ENCODE peak calls at places on chromosomes 13 and 19, in eight cellular contexts. O is tibial nerve, D is ovary, S is breast epithelium, I is tibial artery, W is thoracic aorta, A is aorta, H is heart right ventricle. M is an unnamed sample. For H3K27me3, the result is how much of the 10 kb centered on the place peaks cover.

GRCh38 chr13:96958286-96958891 is 35.9 kb downstream of the OXGR1 start:
- DNase-seq in O (no peak), D (no peak), S (no peak), I (no peak), W (no peak), A (no peak), H (no peak), M (no peak)

GRCh38 chr19:38658462-38659306 is 11.2 kb downstream of the ACTN4 start:
- DNase-seq in O (no peak), D (peak), S (no peak), I (peak), W (no peak), A (no peak), H (no peak), M (peak)

GRCh38 chr19:14450168-14450874 is 17.2 kb downstream of the PKN1 start:
- DNase-seq in O (no peak), D (no peak), S (no peak), I (no peak), W (no peak), A (peak), H (peak), M (no peak)

GRCh38 chr13:70388935-70389334 is 280.7 kb upstream of the KLHL1 start:
- DNase-seq in O (no peak), D (no peak), S (no peak), I (no peak), W (no peak), A (no peak), H (no peak), M (no peak)

GRCh38 chr19:13899912-13900584 is 5.9 kb downstream of the BRME1 start:
- DNase-seq in O (peak), D (no peak), S (no peak), I (no peak), W (no peak), A (no peak), H (no peak), M (no peak)

GRCh38 chr13:37409756-37410155 is 188.8 kb downstream of the POSTN start:
- DNase-seq in O (no peak), D (no peak), S (no peak), I (no peak), W (no peak), A (no peak), H (no peak), M (peak)

GRCh38 chr19:16153582-16154336 is 10.3 kb downstream of the HSH2D start:
- DNase-seq in O (no peak), D (no peak), S (no peak), I (no peak), W (no peak), A (no peak), H (no peak), M (no peak)

GRCh38 chr19:45976180-45976579 is 2.5 kb upstream of the NOVA2 start:
- DNase-seq in O (no peak), D (no peak), S (no peak), I (no peak), W (no peak), A (no peak), H (no peak), M (no peak)

GRCh38 chr19:6126335-6126974 is 9.0 kb upstream of the ACSBG2 start:
- DNase-seq in O (no peak), D (no peak), S (no peak), I (no peak), W (no peak), A (no peak), H (no peak), M (peak)

GRCh38 chr19:41225238-41226052 is 6.4 kb downstream of the AXL start:
- DNase-seq in O (peak), D (peak), S (no peak), I (peak), W (peak), A (peak), H (no peak), M (peak)

GRCh38 chr13:99339736-99340392 is 32.7 kb upstream of the GPR183 start:
- DNase-seq in O (no peak), D (no peak), S (no peak), I (no peak), W (no peak), A (no peak), H (no peak), M (no peak)

GRCh38 chr13:34942732-34943674 is 933 bp downstream of the NBEA start:
- DNase-seq in O (no peak), D (peak), S (no peak), I (peak), W (no peak), A (peak), H (peak), M (no peak)

GRCh38 chr13:76892488-76892887 is 6.3 kb upstream of the KCTD12 start:
- DNase-seq in O (no peak), D (no peak), S (no peak), I (no peak), W (no peak), A (no peak), H (no peak), M (no peak)

GRCh38 chr19:39413269-39413902 is 917 bp downstream of the PLEKHG2 start:
- DNase-seq in O (no peak), D (peak), S (no peak), I (peak), W (no peak), A (peak), H (peak), M (no peak)

GRCh38 chr13:66138172-66138811 is 1091.8 kb downstream of the PCDH9 start:
- DNase-seq in O (no peak), D (no peak), S (no peak), I (no peak), W (no peak), A (no peak), H (no peak), M (no peak)

GRCh38 chr19:866769-867300 is 7.4 kb downstream of the CFD start:
- DNase-seq in O (no peak), D (no peak), S (no peak), I (no peak), W (no peak), A (no peak), H (no peak), M (no peak)

GRCh38 chr13:46386996-46387851 is at the start of gene RUBCNL:
- DNase-seq in O (no peak), D (no peak), S (no peak), I (no peak), W (no peak), A (peak), H (peak), M (peak)

GRCh38 chr13:101346942-101347728 is 69.2 kb downstream of the NALCN start:
- DNase-seq in O (no peak), D (no peak), S (no peak), I (no peak), W (no peak), A (no peak), H (no peak), M (peak)

GRCh38 chr13:106156468-106156867 is 379.0 kb downstream of the EFNB2 start:
- DNase-seq in O (no peak), D (no peak), S (no peak), I (no peak), W (no peak), A (no peak), H (no peak), M (peak)

GRCh38 chr19:58385313-58386165 is 1.5 kb upstream of the RPS5 start:
- DNase-seq in O (no peak), D (no peak), S (no peak), I (no peak), W (no peak), A (no peak), H (no peak), M (no peak)

GRCh38 chr19:50906217-50906616 is 5.0 kb downstream of the KLK4 start:
- DNase-seq in O (no peak), D (no peak), S (no peak), I (no peak), W (no peak), A (no peak), H (no peak), M (no peak)

GRCh38 chr13:25375727-25376358 is 4.1 kb downstream of the ATP8A2 start:
- DNase-seq in O (no peak), D (no peak), S (no peak), I (no peak), W (no peak), A (no peak), H (no peak), M (peak)

GRCh38 chr13:109684084-109684835 is 102.1 kb downstream of the IRS2 start:
- DNase-seq in O (no peak), D (no peak), S (no peak), I (no peak), W (no peak), A (no peak), H (no peak), M (no peak)
- H3K27ac ChIP-seq in O (no peak), D (no peak), S (peak), I (no peak), W (no peak), A (no peak), H (no peak), M (no peak)

GRCh38 chr19:35334064-35334753 is 5.2 kb downstream of the CD22 start:
- DNase-seq in O (no peak), D (no peak), S (no peak), I (no peak), W (no peak), A (no peak), H (no peak), M (no peak)
- H3K27me3 ChIP-seq in O (under half), D (under half), S (under half), I (under half), W (under half), A (under half), H (under half), M (under half)

DNA sequence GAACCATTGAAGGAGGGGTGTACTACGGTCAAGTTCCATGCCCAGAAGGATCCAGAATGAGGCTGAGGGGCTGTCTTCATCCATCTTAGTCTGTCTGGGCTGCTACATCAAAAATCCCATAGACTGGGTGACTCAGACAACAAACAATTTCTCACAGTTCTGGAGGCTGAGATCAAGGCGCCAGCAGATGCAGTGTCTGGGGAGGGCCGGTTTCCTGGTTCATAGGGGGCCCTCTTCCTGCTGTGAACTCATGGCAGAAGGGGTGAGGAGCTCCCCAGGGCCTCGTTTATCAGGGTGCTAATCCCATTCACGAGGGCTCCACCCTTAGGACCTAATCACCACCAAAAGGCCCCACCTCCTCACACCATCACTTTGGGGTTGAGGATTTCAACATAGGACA is 14.7 kb upstream of the KCTD15 start:
- DNase-seq in O (no peak), D (no peak), S (no peak), I (no peak), W (no peak), A (no peak), H (no peak), M (no peak)
- H3K27ac ChIP-seq in O (no peak), D (no peak), S (no peak), I (no peak), W (no peak), A (no peak), H (no peak), M (no peak)

DNA sequence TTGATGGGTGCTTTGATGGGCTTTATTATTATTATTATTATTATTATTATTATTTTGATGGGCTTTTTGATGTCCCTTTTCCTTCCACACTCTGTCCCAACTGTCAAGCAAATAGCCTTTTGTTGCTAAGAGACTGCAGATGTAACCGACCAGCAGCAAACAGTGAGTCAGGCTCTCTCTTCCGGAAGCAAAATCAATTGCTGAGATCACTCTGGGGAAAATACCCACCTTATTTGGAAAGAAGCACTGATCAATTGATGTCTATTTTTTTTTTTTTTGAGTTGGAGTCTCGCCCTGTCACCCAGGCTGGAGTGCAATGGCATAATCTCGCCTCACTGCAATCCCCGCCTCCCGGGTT is 2.9 kb downstream of the LDLR start:
- DNase-seq in O (no peak), D (no peak), S (no peak), I (no peak), W (no peak), A (no peak), H (no peak), M (peak)
- H3K27me3 ChIP-seq in O (under half), D (under half), S (under half), I (under half), W (under half), A (under half), H (under half), M (under half)

GRCh38 chr19:35430382-35431146 is 17.5 kb upstream of the FFAR2 start:
- DNase-seq in O (no peak), D (no peak), S (no peak), I (no peak), W (no peak), A (no peak), H (no peak), M (no peak)
- H3K27ac ChIP-seq in O (no peak), D (no peak), S (no peak), I (no peak), W (no peak), A (no peak), H (no peak), M (no peak)

DNA sequence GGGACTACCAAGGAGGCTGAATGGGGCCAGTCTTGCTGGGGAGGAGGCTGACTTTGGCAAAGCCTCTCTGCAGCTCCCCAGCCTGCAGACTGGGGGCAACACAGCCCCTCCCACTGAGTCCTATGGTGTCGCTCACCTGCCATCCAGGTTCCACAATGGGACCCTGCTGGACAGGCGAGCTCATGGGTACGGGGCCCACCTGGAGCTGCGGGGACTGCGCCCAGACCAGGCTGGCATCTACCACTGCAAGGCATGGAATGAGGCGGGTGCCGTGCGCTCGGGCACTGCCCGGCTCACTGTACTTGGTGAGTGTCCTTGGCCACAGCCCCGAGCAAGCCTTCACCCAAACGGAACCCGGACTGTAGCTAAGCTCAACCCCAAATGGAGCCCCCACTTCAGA is 5.0 kb downstream of the CILP2 start:
- DNase-seq in O (no peak), D (no peak), S (no peak), I (no peak), W (no peak), A (no peak), H (no peak), M (no peak)
- H3K27me3 ChIP-seq in O (half or more), D (under half), S (under half), I (under half), W (under half), A (under half), H (half or more), M (under half)